ENCODE peak calls at places on chromosomes 6 and 20, in four cellular contexts. One of them, this sample, is unnamed.

GRCh38 chr6:129748212-129748900 is 38.4 kb upstream of the ARHGAP18 start:
- DNase-seq in dorsolateral prefrontal cortex: no peak
- DNase-seq in upper lobe of right lung: no peak
- DNase-seq in hepatocyte: peak
- DNase-seq in this sample: peak

GRCh38 chr20:462199-462991 is at the start of gene TBC1D20:
- DNase-seq in dorsolateral prefrontal cortex: peak
- DNase-seq in upper lobe of right lung: peak
- DNase-seq in hepatocyte: peak
- DNase-seq in this sample: peak

GRCh38 chr6:48080227-48081009 is 30.6 kb downstream of the PTCHD4 start:
- DNase-seq in dorsolateral prefrontal cortex: no peak
- DNase-seq in upper lobe of right lung: no peak
- DNase-seq in hepatocyte: no peak
- DNase-seq in this sample: no peak

GRCh38 chr6:33010356-33010755 is 965 bp upstream of the HLA-DOA start:
- DNase-seq in dorsolateral prefrontal cortex: no peak
- DNase-seq in upper lobe of right lung: no peak
- DNase-seq in hepatocyte: no peak
- DNase-seq in this sample: no peak

GRCh38 chr20:58630063-58630462 is 21.0 kb upstream of the STX16 start:
- DNase-seq in dorsolateral prefrontal cortex: no peak
- DNase-seq in upper lobe of right lung: no peak
- DNase-seq in hepatocyte: no peak
- DNase-seq in this sample: peak

GRCh38 chr6:45637611-45638257 is 260.0 kb upstream of the SUPT3H start:
- DNase-seq in dorsolateral prefrontal cortex: no peak
- DNase-seq in upper lobe of right lung: no peak
- DNase-seq in hepatocyte: peak
- DNase-seq in this sample: no peak

GRCh38 chr6:99330159-99330558 is 19.3 kb downstream of the FAXC start:
- DNase-seq in dorsolateral prefrontal cortex: peak
- DNase-seq in upper lobe of right lung: no peak
- DNase-seq in hepatocyte: peak
- DNase-seq in this sample: peak

GRCh38 chr6:46211917-46212316 is 41.1 kb upstream of the ENPP5 start:
- DNase-seq in dorsolateral prefrontal cortex: no peak
- DNase-seq in upper lobe of right lung: no peak
- DNase-seq in hepatocyte: no peak
- DNase-seq in this sample: no peak

GRCh38 chr6:155444952-155445903 is 10.4 kb downstream of the NOX3 start:
- DNase-seq in dorsolateral prefrontal cortex: peak
- DNase-seq in upper lobe of right lung: no peak
- DNase-seq in hepatocyte: no peak
- DNase-seq in this sample: no peak

GRCh38 chr6:86937219-86938079 is at the start of gene HTR1E:
- DNase-seq in dorsolateral prefrontal cortex: peak
- DNase-seq in upper lobe of right lung: peak
- DNase-seq in hepatocyte: peak
- DNase-seq in this sample: peak

GRCh38 chr6:89260310-89260709 is 43.2 kb upstream of the GABRR1 start:
- DNase-seq in dorsolateral prefrontal cortex: no peak
- DNase-seq in upper lobe of right lung: no peak
- DNase-seq in hepatocyte: no peak
- DNase-seq in this sample: no peak

GRCh38 chr6:101826259-101826658 is 432.8 kb downstream of the GRIK2 start:
- DNase-seq in dorsolateral prefrontal cortex: no peak
- DNase-seq in upper lobe of right lung: no peak
- DNase-seq in hepatocyte: no peak
- DNase-seq in this sample: no peak

GRCh38 chr6:43368517-43369160 is 808 bp downstream of the ZNF318 start:
- DNase-seq in dorsolateral prefrontal cortex: peak
- DNase-seq in upper lobe of right lung: peak
- DNase-seq in hepatocyte: peak
- DNase-seq in this sample: peak

GRCh38 chr6:167141667-167142432 is 15.9 kb downstream of the GPR31 start:
- DNase-seq in dorsolateral prefrontal cortex: no peak
- DNase-seq in upper lobe of right lung: no peak
- DNase-seq in hepatocyte: peak
- DNase-seq in this sample: peak

GRCh38 chr6:13676551-13677156 is 35.0 kb downstream of the RANBP9 start:
- DNase-seq in dorsolateral prefrontal cortex: no peak
- DNase-seq in upper lobe of right lung: no peak
- DNase-seq in hepatocyte: no peak
- DNase-seq in this sample: no peak

GRCh38 chr6:89411019-89411268 is 1.1 kb downstream of the RRAGD start:
- DNase-seq in dorsolateral prefrontal cortex: peak
- DNase-seq in upper lobe of right lung: no peak
- DNase-seq in hepatocyte: peak
- DNase-seq in this sample: no peak

GRCh38 chr6:30238178-30238795 is 25.1 kb upstream of the TRIM26 start:
- DNase-seq in dorsolateral prefrontal cortex: no peak
- DNase-seq in upper lobe of right lung: no peak
- DNase-seq in hepatocyte: peak
- DNase-seq in this sample: no peak

GRCh38 chr6:142842423-142843261 is 102.3 kb downstream of the HIVEP2 start:
- DNase-seq in dorsolateral prefrontal cortex: no peak
- DNase-seq in upper lobe of right lung: no peak
- DNase-seq in hepatocyte: no peak
- DNase-seq in this sample: no peak

GRCh38 chr6:37643851-37644672 is 53.6 kb downstream of the MDGA1 start:
- DNase-seq in dorsolateral prefrontal cortex: no peak
- DNase-seq in upper lobe of right lung: peak
- DNase-seq in hepatocyte: no peak
- DNase-seq in this sample: no peak

GRCh38 chr6:144564202-144564601 is 279.1 kb downstream of the UTRN start:
- DNase-seq in dorsolateral prefrontal cortex: no peak
- DNase-seq in upper lobe of right lung: no peak
- DNase-seq in hepatocyte: no peak
- DNase-seq in this sample: no peak

GRCh38 chr20:4091332-4092135 is 76.2 kb upstream of the RNF24 start:
- DNase-seq in dorsolateral prefrontal cortex: no peak
- DNase-seq in upper lobe of right lung: peak
- DNase-seq in hepatocyte: peak
- DNase-seq in this sample: peak

GRCh38 chr6:125714431-125715090 is 34.9 kb upstream of the HEY2 start:
- DNase-seq in dorsolateral prefrontal cortex: no peak
- DNase-seq in upper lobe of right lung: no peak
- DNase-seq in hepatocyte: no peak
- DNase-seq in this sample: no peak

GRCh38 chr6:8329592-8329991 is 105.8 kb downstream of the SLC35B3 start:
- DNase-seq in dorsolateral prefrontal cortex: no peak
- DNase-seq in upper lobe of right lung: no peak
- DNase-seq in hepatocyte: no peak
- DNase-seq in this sample: no peak

GRCh38 chr20:20525756-20526155 is 157.9 kb downstream of the INSM1 start:
- DNase-seq in dorsolateral prefrontal cortex: peak
- DNase-seq in upper lobe of right lung: no peak
- DNase-seq in hepatocyte: no peak
- DNase-seq in this sample: no peak

GRCh38 chr20:49569403-49570115 is 1.6 kb upstream of the PTGIS start:
- DNase-seq in dorsolateral prefrontal cortex: no peak
- DNase-seq in upper lobe of right lung: no peak
- DNase-seq in hepatocyte: no peak
- DNase-seq in this sample: no peak

GRCh38 chr20:49566401-49566800 is 1.5 kb downstream of the PTGIS start:
- DNase-seq in dorsolateral prefrontal cortex: no peak
- DNase-seq in upper lobe of right lung: no peak
- DNase-seq in hepatocyte: no peak
- DNase-seq in this sample: no peak

GRCh38 chr20:49570161-49570827 is 2.4 kb upstream of the PTGIS start:
- DNase-seq in dorsolateral prefrontal cortex: no peak
- DNase-seq in upper lobe of right lung: no peak
- DNase-seq in hepatocyte: no peak
- DNase-seq in this sample: no peak

GRCh38 chr20:49568491-49569151 is 684 bp upstream of the PTGIS start:
- DNase-seq in dorsolateral prefrontal cortex: no peak
- DNase-seq in upper lobe of right lung: no peak
- DNase-seq in hepatocyte: peak
- DNase-seq in this sample: no peak

DNA sequence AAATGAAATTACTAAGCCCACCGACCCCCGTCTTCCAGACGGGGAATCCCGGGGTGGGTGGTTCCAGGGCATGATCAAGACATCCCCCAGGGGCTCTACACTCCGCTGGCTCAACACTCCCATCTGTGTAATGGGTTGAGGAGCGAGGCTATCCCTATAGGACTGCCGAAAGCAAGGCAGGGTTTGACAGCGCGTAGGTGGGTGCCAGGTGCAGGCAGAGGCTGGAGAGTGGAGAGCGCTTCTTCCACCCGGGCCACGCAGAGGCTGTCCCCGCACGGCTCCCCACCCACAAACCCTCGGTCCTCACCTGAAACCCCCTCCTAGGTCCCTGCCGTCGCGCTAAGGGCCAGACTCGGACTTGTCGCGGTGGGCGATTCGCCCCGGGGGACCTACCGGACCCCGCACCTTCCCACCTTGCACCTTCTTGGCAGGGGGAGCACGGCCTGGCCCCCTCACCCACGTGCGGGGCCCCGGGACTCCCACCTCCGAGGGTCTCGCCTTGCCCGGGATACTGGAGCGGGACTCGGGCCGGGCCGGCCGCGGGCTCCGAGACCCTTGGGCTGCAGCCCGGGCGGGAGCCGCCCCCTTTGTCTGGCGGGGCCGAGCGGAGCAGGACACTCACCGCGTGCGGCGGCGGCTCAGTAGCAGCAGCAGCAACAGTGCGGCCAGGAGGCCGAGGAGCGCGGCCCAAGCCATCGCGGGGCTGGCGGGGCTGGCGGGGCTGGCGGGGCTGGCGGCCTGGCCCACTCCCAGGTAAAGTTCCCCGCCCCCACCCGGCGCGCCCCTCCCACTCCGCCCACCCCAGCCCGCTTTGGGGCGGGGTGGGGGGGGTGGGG is at the start of gene PTGIS:
- DNase-seq in dorsolateral prefrontal cortex: no peak
- DNase-seq in upper lobe of right lung: no peak
- DNase-seq in hepatocyte: peak
- DNase-seq in this sample: no peak
- H3K27ac ChIP-seq in dorsolateral prefrontal cortex: no peak
- H3K27ac ChIP-seq in upper lobe of right lung: peak
- H3K27ac ChIP-seq in hepatocyte: peak
- H3K27ac ChIP-seq in this sample: no peak

GRCh38 chr6:137870744-137871247 is 3.7 kb downstream of the TNFAIP3 start:
- DNase-seq in dorsolateral prefrontal cortex: no peak
- DNase-seq in upper lobe of right lung: no peak
- DNase-seq in hepatocyte: no peak
- DNase-seq in this sample: peak
- H3K27ac ChIP-seq in dorsolateral prefrontal cortex: no peak
- H3K27ac ChIP-seq in upper lobe of right lung: peak
- H3K27ac ChIP-seq in hepatocyte: peak
- H3K27ac ChIP-seq in this sample: no peak

GRCh38 chr20:41334452-41335421 is 5.9 kb upstream of the LPIN3 start:
- DNase-seq in dorsolateral prefrontal cortex: no peak
- DNase-seq in upper lobe of right lung: no peak
- DNase-seq in hepatocyte: peak
- DNase-seq in this sample: no peak
- H3K27ac ChIP-seq in dorsolateral prefrontal cortex: no peak
- H3K27ac ChIP-seq in upper lobe of right lung: peak
- H3K27ac ChIP-seq in hepatocyte: no peak
- H3K27ac ChIP-seq in this sample: peak

GRCh38 chr6:31558631-31559500 is 11.5 kb downstream of the NFKBIL1 start:
- DNase-seq in dorsolateral prefrontal cortex: peak
- DNase-seq in upper lobe of right lung: peak
- DNase-seq in hepatocyte: no peak
- DNase-seq in this sample: no peak
- H3K27ac ChIP-seq in dorsolateral prefrontal cortex: peak
- H3K27ac ChIP-seq in upper lobe of right lung: peak
- H3K27ac ChIP-seq in hepatocyte: no peak
- H3K27ac ChIP-seq in this sample: peak

GRCh38 chr20:48827880-48828733 is at the start of gene PREX1:
- DNase-seq in dorsolateral prefrontal cortex: peak
- DNase-seq in upper lobe of right lung: peak
- DNase-seq in hepatocyte: peak
- DNase-seq in this sample: peak
- H3K27ac ChIP-seq in dorsolateral prefrontal cortex: peak
- H3K27ac ChIP-seq in upper lobe of right lung: peak
- H3K27ac ChIP-seq in hepatocyte: no peak
- H3K27ac ChIP-seq in this sample: no peak

GRCh38 chr20:57436223-57436545 is 45.0 kb downstream of the RBM38 start:
- DNase-seq in dorsolateral prefrontal cortex: no peak
- DNase-seq in upper lobe of right lung: no peak
- DNase-seq in hepatocyte: no peak
- DNase-seq in this sample: no peak

GRCh38 chr20:57438552-57438951 is 47.4 kb downstream of the RBM38 start:
- DNase-seq in dorsolateral prefrontal cortex: no peak
- DNase-seq in upper lobe of right lung: no peak
- DNase-seq in hepatocyte: no peak
- DNase-seq in this sample: no peak

GRCh38 chr20:57439432-57439831 is 48.2 kb downstream of the RBM38 start:
- DNase-seq in dorsolateral prefrontal cortex: peak
- DNase-seq in upper lobe of right lung: peak
- DNase-seq in hepatocyte: no peak
- DNase-seq in this sample: no peak

GRCh38 chr20:57437267-57437666 is 46.1 kb downstream of the RBM38 start:
- DNase-seq in dorsolateral prefrontal cortex: no peak
- DNase-seq in upper lobe of right lung: no peak
- DNase-seq in hepatocyte: no peak
- DNase-seq in this sample: no peak

DNA sequence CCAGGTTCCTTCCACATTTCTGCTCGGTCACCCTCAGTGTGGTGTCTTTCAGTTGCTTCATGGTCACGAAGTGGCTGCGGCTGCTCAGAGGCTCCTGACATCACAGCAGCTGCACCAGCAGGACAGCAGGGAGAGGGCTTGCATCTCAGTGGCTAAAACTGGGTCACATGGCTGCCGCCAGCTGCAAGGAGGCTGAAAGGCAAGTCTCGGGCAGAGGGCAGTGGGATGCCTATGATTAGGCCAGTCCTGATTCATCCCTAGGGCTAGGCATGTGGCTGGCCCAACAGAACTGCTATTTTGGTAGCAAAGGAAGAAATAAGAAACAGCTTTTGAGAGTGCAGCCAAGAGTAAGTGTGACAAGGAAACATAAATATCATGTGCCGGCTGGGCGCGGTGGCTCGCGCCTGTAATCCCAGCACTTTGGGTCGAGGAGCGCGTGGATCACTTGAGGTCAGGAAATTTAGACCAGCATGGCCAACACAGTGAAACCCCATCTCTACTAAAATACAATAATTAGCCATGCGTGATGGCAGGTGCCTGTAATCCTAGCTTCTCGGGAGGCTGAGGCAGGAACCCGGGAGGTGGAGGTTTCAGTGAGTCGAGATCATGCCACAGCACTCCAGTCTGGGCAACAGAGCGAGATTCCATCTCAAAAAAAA is 46.6 kb downstream of the RBM38 start:
- DNase-seq in dorsolateral prefrontal cortex: no peak
- DNase-seq in upper lobe of right lung: no peak
- DNase-seq in hepatocyte: no peak
- DNase-seq in this sample: no peak
- H3K27ac ChIP-seq in dorsolateral prefrontal cortex: no peak
- H3K27ac ChIP-seq in upper lobe of right lung: no peak
- H3K27ac ChIP-seq in hepatocyte: no peak
- H3K27ac ChIP-seq in this sample: no peak

GRCh38 chr6:71913431-71913830 is 27.1 kb downstream of the RIMS1 start:
- DNase-seq in dorsolateral prefrontal cortex: no peak
- DNase-seq in upper lobe of right lung: no peak
- DNase-seq in hepatocyte: no peak
- DNase-seq in this sample: no peak
- H3K27ac ChIP-seq in dorsolateral prefrontal cortex: no peak
- H3K27ac ChIP-seq in upper lobe of right lung: no peak
- H3K27ac ChIP-seq in hepatocyte: no peak
- H3K27ac ChIP-seq in this sample: no peak

This sample was measured in RWPE1.